ENCODE peak calls at places on chromosomes 6 and 20, in seven cellular contexts. J is fibroblast of lung, R is mesendoderm, Q is colonic mucosa, Z is endothelial cell of umbilical vein, N is mammary epithelial cell, H is GM12878. I is an unnamed sample. For H3K36me3, the result is how much of the 10 kb centered on the place peaks cover.

GRCh38 chr20:53962388-53962787 is 108.0 kb downstream of the BCAS1 start:
- DNase-seq in J (no peak), R (no peak), Q (no peak), Z (no peak), N (no peak), H (no peak), I (no peak)

GRCh38 chr6:20154778-20155177 is 57.5 kb downstream of the MBOAT1 start:
- DNase-seq in J (no peak), R (no peak), Q (no peak), Z (no peak), N (no peak), H (no peak), I (no peak)

GRCh38 chr6:149147939-149148718 is 169.4 kb upstream of the TAB2 start:
- DNase-seq in J (no peak), R (no peak), Q (no peak), Z (no peak), N (no peak), H (no peak), I (no peak)

GRCh38 chr6:29456971-29457370 is at the start of the genes OR11A1 and OR2H1:
- DNase-seq in J (no peak), R (no peak), Q (no peak), Z (no peak), N (no peak), H (no peak), I (no peak)

GRCh38 chr6:148999501-148999900 is 252.7 kb downstream of the UST start:
- DNase-seq in J (peak), R (no peak), Q (no peak), Z (no peak), N (no peak), H (no peak), I (no peak)

GRCh38 chr6:16338577-16339262 is 100.3 kb downstream of the GMPR start:
- DNase-seq in J (peak), R (peak), Q (peak), Z (peak), N (peak), H (no peak), I (no peak)

GRCh38 chr6:52493669-52494068 is 73.5 kb downstream of the EFHC1 start:
- DNase-seq in J (no peak), R (no peak), Q (no peak), Z (no peak), N (no peak), H (peak), I (no peak)

GRCh38 chr20:4073852-4074741 is 58.7 kb upstream of the RNF24 start:
- DNase-seq in J (no peak), R (no peak), Q (peak), Z (no peak), N (no peak), H (no peak), I (no peak)

GRCh38 chr20:63566395-63567131 is 7.5 kb downstream of the HELZ2 start:
- DNase-seq in J (no peak), R (no peak), Q (no peak), Z (no peak), N (no peak), H (no peak), I (no peak)

GRCh38 chr20:53677447-53678314 is 84.0 kb upstream of the ZNF217 start:
- DNase-seq in J (peak), R (peak), Q (peak), Z (peak), N (no peak), H (no peak), I (peak)

GRCh38 chr20:45266977-45267376 is 12.6 kb upstream of the SLPI start:
- DNase-seq in J (no peak), R (no peak), Q (no peak), Z (no peak), N (no peak), H (no peak), I (no peak)

GRCh38 chr6:5208491-5208890 is 52.3 kb downstream of the LYRM4 start:
- DNase-seq in J (peak), R (no peak), Q (no peak), Z (peak), N (no peak), H (no peak), I (no peak)

GRCh38 chr6:22072939-22073338 is 223.9 kb downstream of the PRL start:
- DNase-seq in J (peak), R (peak), Q (no peak), Z (no peak), N (no peak), H (no peak), I (no peak)

DNA sequence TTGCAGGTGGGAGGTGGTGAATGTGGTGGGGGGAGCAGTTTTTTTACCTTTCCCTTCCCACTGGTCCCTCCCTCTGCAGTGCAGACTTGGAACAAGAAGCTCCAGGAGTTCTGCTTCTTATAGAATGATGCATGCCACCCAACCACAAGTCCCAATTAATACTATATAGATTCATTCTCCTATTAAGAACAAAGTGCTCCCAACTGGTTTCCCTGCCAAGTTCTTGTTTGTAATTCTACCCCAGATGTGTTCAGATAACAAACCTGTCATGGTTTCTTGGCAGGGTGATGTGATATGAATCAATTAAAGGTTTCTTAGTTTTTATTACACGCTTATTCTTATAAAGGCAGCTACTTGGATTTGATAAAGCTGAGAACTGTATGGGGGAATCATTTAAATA is 23.9 kb downstream of the HDDC2 start:
- DNase-seq in J (no peak), R (no peak), Q (no peak), Z (no peak), N (no peak), H (no peak), I (no peak)
- H3K36me3 ChIP-seq in J (under half), R (under half), Q (under half), Z (under half), N (under half), H (under half), I (half or more)

DNA sequence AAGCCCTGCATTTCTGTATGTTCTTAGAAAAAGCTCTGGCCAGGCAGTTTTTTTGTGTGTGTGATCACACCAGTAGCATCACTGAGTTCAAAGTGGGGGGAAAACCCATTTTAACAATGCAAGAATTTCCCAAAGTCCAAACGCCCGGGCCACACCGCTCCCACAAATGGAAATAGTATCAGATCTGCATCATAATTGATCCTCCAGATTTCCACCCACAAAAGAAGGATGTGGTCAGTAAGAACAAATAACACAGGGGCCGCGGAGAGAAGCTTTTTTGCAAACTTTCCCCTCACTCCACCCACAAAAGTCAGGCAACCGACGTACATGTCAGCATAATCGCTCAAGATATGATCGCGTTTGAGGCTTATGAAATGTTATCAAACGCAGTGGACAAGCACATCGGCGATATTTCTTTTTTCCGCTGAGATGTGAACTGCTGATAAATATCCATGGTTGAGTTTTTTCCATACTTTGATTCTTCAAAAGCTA is 143.7 kb downstream of the ZFP64 start:
- DNase-seq in J (peak), R (peak), Q (no peak), Z (peak), N (peak), H (no peak), I (peak)
- H3K9ac ChIP-seq in J (no peak), R (peak), Q (no peak), Z (no peak), N (no peak), H (no peak), I (peak)

GRCh38 chr20:31489152-31489551 is 14.1 kb downstream of the REM1 start:
- DNase-seq in J (no peak), R (no peak), Q (no peak), Z (no peak), N (no peak), H (no peak), I (no peak)

GRCh38 chr20:31484001-31484400 is 8.9 kb downstream of the REM1 start:
- DNase-seq in J (no peak), R (no peak), Q (no peak), Z (peak), N (no peak), H (no peak), I (no peak)

GRCh38 chr20:31490752-31491151 is 15.7 kb downstream of the REM1 start:
- DNase-seq in J (no peak), R (no peak), Q (no peak), Z (no peak), N (no peak), H (no peak), I (no peak)

GRCh38 chr20:31488171-31488570 is 13.1 kb downstream of the REM1 start:
- DNase-seq in J (no peak), R (no peak), Q (no peak), Z (no peak), N (no peak), H (no peak), I (no peak)

GRCh38 chr20:31485450-31486339 is 10.6 kb downstream of the REM1 start:
- DNase-seq in J (peak), R (no peak), Q (peak), Z (peak), N (no peak), H (no peak), I (no peak)
- H3K4me3 ChIP-seq in J (peak), R (no peak), Q (no peak), Z (peak), N (no peak), H (no peak), I (peak)

GRCh38 chr20:35476288-35476687 is 20.9 kb downstream of the CEP250 start:
- DNase-seq in J (no peak), R (no peak), Q (no peak), Z (no peak), N (no peak), H (no peak), I (no peak)
- H3K36me3 ChIP-seq in J (under half), R (under half), Q (under half), Z (under half), N (under half), H (under half), I (half or more)

GRCh38 chr20:36572701-36573102 is 695 bp upstream of the TGIF2 start:
- DNase-seq in J (peak), R (peak), Q (peak), Z (no peak), N (peak), H (no peak), I (no peak)
- H3K9ac ChIP-seq in J (peak), R (peak), Q (peak), Z (peak), N (no peak), H (peak), I (peak)

GRCh38 chr20:1185781-1186334 is 1.1 kb upstream of the TMEM74B start:
- DNase-seq in J (peak), R (peak), Q (peak), Z (peak), N (peak), H (no peak), I (peak)
- H3K4me3 ChIP-seq in J (no peak), R (no peak), Q (peak), Z (peak), N (peak), H (no peak), I (no peak)

I was measured in NT2/D1.